ENCODE peak calls at places on chromosome 13, in ten cellular contexts. O is activated CD4-positive, alpha-beta T cell treated with anti-CD3 and anti-CD28 coated beads, Interleukin-2, amount 50 U/mL, for 1 hour; M is trophoblast cell; C is HL-60; P is fibroblast of lung; A is Caco-2; L is SK-N-DZ; F is stimulated activated CD8-positive, alpha-beta memory T cell treated with anti-CD3 and anti-CD28 coated beads, Interleukin-4, amount 100 ng/mL, for 24 hours; R is AG09319; Y is GM12865. U is an unnamed sample.

GRCh38 chr13:40376296-40376849 is 290.1 kb downstream of the FOXO1 start:
- DNase-seq in C (no peak), A (no peak), L (no peak), O (no peak), P (no peak), F (no peak), M (no peak), R (no peak), Y (no peak), U (no peak)

GRCh38 chr13:31242935-31243334 is 43.2 kb downstream of the B3GLCT start:
- DNase-seq in O (no peak), F (no peak), R (peak), L (no peak), Y (no peak), A (no peak), P (peak), M (no peak), C (no peak), U (no peak)

GRCh38 chr13:111637365-111637764 is 316.9 kb downstream of the TEX29 start:
- DNase-seq in M (no peak), F (no peak), Y (no peak), R (no peak), L (no peak), A (no peak), C (no peak), O (no peak), P (no peak), U (no peak)

GRCh38 chr13:79385694-79386093 is 20.4 kb downstream of the RBM26 start:
- DNase-seq in P (no peak), O (no peak), L (no peak), M (no peak), R (no peak), C (peak), A (no peak), Y (peak), F (no peak), U (peak)

GRCh38 chr13:26485786-26486185 is 71.7 kb upstream of the WASF3 start:
- DNase-seq in Y (no peak), R (no peak), A (no peak), P (no peak), L (no peak), M (no peak), F (no peak), O (no peak), C (no peak), U (no peak)

GRCh38 chr13:30000373-30000770 is 150.0 kb upstream of the UBL3 start:
- DNase-seq in O (no peak), L (no peak), A (no peak), Y (no peak), P (no peak), R (no peak), M (no peak), F (no peak), C (no peak), U (no peak)

GRCh38 chr13:48492123-48493075 is 40.5 kb downstream of the RCBTB2 start:
- DNase-seq in C (peak), O (peak), L (peak), P (peak), R (peak), Y (peak), A (no peak), M (peak), F (peak), U (peak)

GRCh38 chr13:90443268-90443667 is 904.2 kb upstream of the MIR17HG start:
- DNase-seq in R (no peak), Y (no peak), L (no peak), P (no peak), M (peak), C (no peak), F (no peak), O (no peak), A (no peak), U (no peak)

GRCh38 chr13:97976551-97977375 is 23.3 kb downstream of the IPO5 start:
- DNase-seq in C (no peak), P (no peak), M (peak), L (peak), F (peak), R (no peak), A (peak), O (no peak), Y (no peak), U (no peak)

U was measured in NB4.